ENCODE peak calls at places on chromosome 4, in eight cellular contexts. One of them, this sample, is unnamed.

GRCh38 chr4:94564252-94564651 is 112.5 kb downstream of the PDLIM5 start:
- DNase-seq in HFFc6: no peak
- DNase-seq in tibial artery: no peak
- DNase-seq in choroid plexus epithelial cell: no peak
- DNase-seq in bronchial epithelial cell: no peak
- DNase-seq in A549: no peak
- DNase-seq in breast epithelium: no peak
- DNase-seq in GM13977: no peak
- DNase-seq in this sample: no peak

GRCh38 chr4:70958681-70959080 is 34.8 kb upstream of the DCK start:
- DNase-seq in GM13977: no peak
- DNase-seq in bronchial epithelial cell: no peak
- DNase-seq in choroid plexus epithelial cell: peak
- DNase-seq in tibial artery: no peak
- DNase-seq in breast epithelium: no peak
- DNase-seq in HFFc6: peak
- DNase-seq in A549: no peak
- DNase-seq in this sample: no peak

GRCh38 chr4:169906104-169906503 is 120.1 kb downstream of the MFAP3L start:
- DNase-seq in HFFc6: no peak
- DNase-seq in breast epithelium: no peak
- DNase-seq in GM13977: no peak
- DNase-seq in A549: peak
- DNase-seq in choroid plexus epithelial cell: no peak
- DNase-seq in tibial artery: no peak
- DNase-seq in bronchial epithelial cell: no peak
- DNase-seq in this sample: no peak

GRCh38 chr4:36274158-36274557 is 7.3 kb upstream of the DTHD1 start:
- DNase-seq in HFFc6: no peak
- DNase-seq in tibial artery: no peak
- DNase-seq in GM13977: no peak
- DNase-seq in A549: no peak
- DNase-seq in breast epithelium: no peak
- DNase-seq in bronchial epithelial cell: peak
- DNase-seq in choroid plexus epithelial cell: peak
- DNase-seq in this sample: no peak

GRCh38 chr4:39118034-39118658 is 56.1 kb downstream of the KLHL5 start:
- DNase-seq in HFFc6: no peak
- DNase-seq in GM13977: no peak
- DNase-seq in tibial artery: no peak
- DNase-seq in breast epithelium: no peak
- DNase-seq in bronchial epithelial cell: no peak
- DNase-seq in A549: no peak
- DNase-seq in choroid plexus epithelial cell: no peak
- DNase-seq in this sample: no peak

GRCh38 chr4:73603307-73603710 is 16.9 kb downstream of the RASSF6 start:
- DNase-seq in choroid plexus epithelial cell: peak
- DNase-seq in tibial artery: no peak
- DNase-seq in HFFc6: no peak
- DNase-seq in A549: peak
- DNase-seq in breast epithelium: no peak
- DNase-seq in bronchial epithelial cell: peak
- DNase-seq in GM13977: peak
- DNase-seq in this sample: no peak

GRCh38 chr4:156803056-156803455 is 168.5 kb downstream of the PDGFC start:
- DNase-seq in bronchial epithelial cell: no peak
- DNase-seq in breast epithelium: no peak
- DNase-seq in choroid plexus epithelial cell: peak
- DNase-seq in tibial artery: no peak
- DNase-seq in A549: no peak
- DNase-seq in HFFc6: peak
- DNase-seq in GM13977: no peak
- DNase-seq in this sample: no peak

GRCh38 chr4:185956546-185956945 is 112.4 kb upstream of the TLR3 start:
- DNase-seq in GM13977: no peak
- DNase-seq in breast epithelium: no peak
- DNase-seq in tibial artery: no peak
- DNase-seq in choroid plexus epithelial cell: no peak
- DNase-seq in bronchial epithelial cell: no peak
- DNase-seq in HFFc6: no peak
- DNase-seq in A549: no peak
- DNase-seq in this sample: no peak

GRCh38 chr4:146520894-146521542 is 722 bp downstream of the SLC10A7 start:
- DNase-seq in A549: peak
- DNase-seq in HFFc6: peak
- DNase-seq in choroid plexus epithelial cell: peak
- DNase-seq in bronchial epithelial cell: peak
- DNase-seq in tibial artery: no peak
- DNase-seq in breast epithelium: no peak
- DNase-seq in GM13977: peak
- DNase-seq in this sample: no peak

GRCh38 chr4:127211377-127212268 is 421.1 kb upstream of the INTU start:
- DNase-seq in breast epithelium: no peak
- DNase-seq in tibial artery: no peak
- DNase-seq in A549: no peak
- DNase-seq in GM13977: no peak
- DNase-seq in HFFc6: no peak
- DNase-seq in choroid plexus epithelial cell: no peak
- DNase-seq in bronchial epithelial cell: no peak
- DNase-seq in this sample: no peak

GRCh38 chr4:184826315-184827266 is 823 bp upstream of the ACSL1 start:
- DNase-seq in GM13977: peak
- DNase-seq in choroid plexus epithelial cell: no peak
- DNase-seq in breast epithelium: no peak
- DNase-seq in bronchial epithelial cell: no peak
- DNase-seq in tibial artery: peak
- DNase-seq in HFFc6: no peak
- DNase-seq in A549: no peak
- DNase-seq in this sample: peak

GRCh38 chr4:85555210-85555609 is 80.3 kb downstream of the ARHGAP24 start:
- DNase-seq in A549: no peak
- DNase-seq in HFFc6: no peak
- DNase-seq in tibial artery: no peak
- DNase-seq in breast epithelium: no peak
- DNase-seq in GM13977: no peak
- DNase-seq in choroid plexus epithelial cell: peak
- DNase-seq in bronchial epithelial cell: peak
- DNase-seq in this sample: no peak

GRCh38 chr4:110510955-110511544 is 35.1 kb downstream of the ENPEP start:
- DNase-seq in GM13977: peak
- DNase-seq in A549: peak
- DNase-seq in choroid plexus epithelial cell: peak
- DNase-seq in breast epithelium: no peak
- DNase-seq in tibial artery: no peak
- DNase-seq in bronchial epithelial cell: peak
- DNase-seq in HFFc6: peak
- DNase-seq in this sample: no peak

GRCh38 chr4:14856076-14856926 is 146.0 kb upstream of the CPEB2 start:
- DNase-seq in choroid plexus epithelial cell: peak
- DNase-seq in bronchial epithelial cell: peak
- DNase-seq in tibial artery: peak
- DNase-seq in breast epithelium: peak
- DNase-seq in GM13977: peak
- DNase-seq in A549: peak
- DNase-seq in HFFc6: peak
- DNase-seq in this sample: peak

GRCh38 chr4:176499518-176499917 is 179.8 kb downstream of the SPCS3 start:
- DNase-seq in tibial artery: no peak
- DNase-seq in choroid plexus epithelial cell: peak
- DNase-seq in A549: peak
- DNase-seq in GM13977: no peak
- DNase-seq in HFFc6: peak
- DNase-seq in bronchial epithelial cell: no peak
- DNase-seq in breast epithelium: no peak
- DNase-seq in this sample: no peak

GRCh38 chr4:65665951-65666523 is 4.3 kb downstream of the EPHA5 start:
- DNase-seq in A549: no peak
- DNase-seq in GM13977: no peak
- DNase-seq in tibial artery: no peak
- DNase-seq in bronchial epithelial cell: peak
- DNase-seq in choroid plexus epithelial cell: no peak
- DNase-seq in breast epithelium: no peak
- DNase-seq in HFFc6: no peak
- DNase-seq in this sample: no peak

DNA sequence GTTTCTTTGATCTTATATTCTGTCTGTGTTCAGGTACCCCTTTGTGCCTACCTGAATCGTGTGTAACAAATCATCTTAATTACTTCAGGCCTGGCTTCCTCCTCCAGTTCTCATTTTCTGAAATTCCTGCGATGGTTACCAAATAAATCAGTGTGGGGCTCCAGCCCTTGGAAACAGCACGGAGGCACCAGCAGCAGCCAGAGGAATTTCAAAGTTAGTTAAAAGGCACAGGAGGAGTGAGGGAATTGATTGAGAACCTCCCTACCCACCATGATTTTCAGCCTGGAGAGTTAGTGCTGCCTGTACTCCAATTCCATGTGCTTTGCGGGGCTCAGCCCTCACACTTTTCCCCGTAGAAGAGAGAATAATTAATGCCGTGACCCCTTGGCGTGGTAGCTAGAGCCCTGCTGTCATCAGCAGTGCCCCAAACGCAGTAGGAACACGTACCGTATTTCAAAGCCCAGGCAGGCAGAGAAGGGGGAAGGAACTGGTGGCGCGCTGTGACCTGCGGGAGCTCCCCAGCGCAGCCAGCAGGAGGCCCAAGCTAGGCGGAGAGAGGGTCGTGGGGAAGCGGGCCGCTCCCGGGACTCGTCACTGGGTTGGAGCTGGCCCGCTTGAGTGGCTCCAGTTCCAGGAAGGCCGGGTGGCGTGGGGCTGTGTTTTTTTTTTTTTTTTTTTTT is 84.0 kb upstream of the IGFBP7 start:
- DNase-seq in HFFc6: no peak
- DNase-seq in GM13977: no peak
- DNase-seq in choroid plexus epithelial cell: no peak
- DNase-seq in A549: no peak
- DNase-seq in bronchial epithelial cell: no peak
- DNase-seq in breast epithelium: no peak
- DNase-seq in tibial artery: no peak
- DNase-seq in this sample: no peak
- TF ChIP-seq CTCF in HFFc6: no peak
- TF ChIP-seq CTCF in GM13977: no peak
- TF ChIP-seq CTCF in choroid plexus epithelial cell: peak
- TF ChIP-seq CTCF in A549: no peak
- TF ChIP-seq CTCF in bronchial epithelial cell: no peak
- TF ChIP-seq CTCF in breast epithelium: no peak
- TF ChIP-seq CTCF in tibial artery: no peak
- TF ChIP-seq CTCF in this sample: no peak

GRCh38 chr4:101370663-101371210 is 23.4 kb upstream of the PPP3CA start:
- DNase-seq in bronchial epithelial cell: no peak
- DNase-seq in tibial artery: no peak
- DNase-seq in A549: no peak
- DNase-seq in GM13977: no peak
- DNase-seq in breast epithelium: no peak
- DNase-seq in HFFc6: no peak
- DNase-seq in choroid plexus epithelial cell: no peak
- DNase-seq in this sample: no peak
- TF ChIP-seq CTCF in bronchial epithelial cell: no peak
- TF ChIP-seq CTCF in tibial artery: no peak
- TF ChIP-seq CTCF in A549: no peak
- TF ChIP-seq CTCF in GM13977: no peak
- TF ChIP-seq CTCF in breast epithelium: no peak
- TF ChIP-seq CTCF in HFFc6: peak
- TF ChIP-seq CTCF in choroid plexus epithelial cell: no peak
- TF ChIP-seq CTCF in this sample: no peak

GRCh38 chr4:89598602-89599001 is 238.4 kb downstream of the SNCA start:
- DNase-seq in breast epithelium: no peak
- DNase-seq in tibial artery: no peak
- DNase-seq in GM13977: no peak
- DNase-seq in bronchial epithelial cell: peak
- DNase-seq in HFFc6: peak
- DNase-seq in A549: peak
- DNase-seq in choroid plexus epithelial cell: peak
- DNase-seq in this sample: no peak
- TF ChIP-seq CTCF in breast epithelium: peak
- TF ChIP-seq CTCF in tibial artery: no peak
- TF ChIP-seq CTCF in GM13977: peak
- TF ChIP-seq CTCF in bronchial epithelial cell: peak
- TF ChIP-seq CTCF in HFFc6: peak
- TF ChIP-seq CTCF in A549: peak
- TF ChIP-seq CTCF in choroid plexus epithelial cell: peak
- TF ChIP-seq CTCF in this sample: no peak

GRCh38 chr4:16204505-16204904 is 21.8 kb downstream of the TAPT1 start:
- DNase-seq in A549: no peak
- DNase-seq in bronchial epithelial cell: no peak
- DNase-seq in breast epithelium: no peak
- DNase-seq in choroid plexus epithelial cell: no peak
- DNase-seq in GM13977: no peak
- DNase-seq in tibial artery: no peak
- DNase-seq in HFFc6: no peak
- DNase-seq in this sample: no peak

GRCh38 chr4:16206848-16207247 is 19.4 kb downstream of the TAPT1 start:
- DNase-seq in HFFc6: no peak
- DNase-seq in A549: no peak
- DNase-seq in breast epithelium: no peak
- DNase-seq in tibial artery: no peak
- DNase-seq in bronchial epithelial cell: no peak
- DNase-seq in choroid plexus epithelial cell: no peak
- DNase-seq in GM13977: no peak
- DNase-seq in this sample: no peak

GRCh38 chr4:16206301-16206700 is 20.0 kb downstream of the TAPT1 start:
- DNase-seq in tibial artery: no peak
- DNase-seq in choroid plexus epithelial cell: no peak
- DNase-seq in GM13977: no peak
- DNase-seq in HFFc6: no peak
- DNase-seq in A549: no peak
- DNase-seq in bronchial epithelial cell: no peak
- DNase-seq in breast epithelium: no peak
- DNase-seq in this sample: no peak

GRCh38 chr4:16207409-16207808 is 18.9 kb downstream of the TAPT1 start:
- DNase-seq in bronchial epithelial cell: no peak
- DNase-seq in A549: no peak
- DNase-seq in breast epithelium: no peak
- DNase-seq in HFFc6: no peak
- DNase-seq in GM13977: no peak
- DNase-seq in tibial artery: no peak
- DNase-seq in choroid plexus epithelial cell: no peak
- DNase-seq in this sample: no peak

DNA sequence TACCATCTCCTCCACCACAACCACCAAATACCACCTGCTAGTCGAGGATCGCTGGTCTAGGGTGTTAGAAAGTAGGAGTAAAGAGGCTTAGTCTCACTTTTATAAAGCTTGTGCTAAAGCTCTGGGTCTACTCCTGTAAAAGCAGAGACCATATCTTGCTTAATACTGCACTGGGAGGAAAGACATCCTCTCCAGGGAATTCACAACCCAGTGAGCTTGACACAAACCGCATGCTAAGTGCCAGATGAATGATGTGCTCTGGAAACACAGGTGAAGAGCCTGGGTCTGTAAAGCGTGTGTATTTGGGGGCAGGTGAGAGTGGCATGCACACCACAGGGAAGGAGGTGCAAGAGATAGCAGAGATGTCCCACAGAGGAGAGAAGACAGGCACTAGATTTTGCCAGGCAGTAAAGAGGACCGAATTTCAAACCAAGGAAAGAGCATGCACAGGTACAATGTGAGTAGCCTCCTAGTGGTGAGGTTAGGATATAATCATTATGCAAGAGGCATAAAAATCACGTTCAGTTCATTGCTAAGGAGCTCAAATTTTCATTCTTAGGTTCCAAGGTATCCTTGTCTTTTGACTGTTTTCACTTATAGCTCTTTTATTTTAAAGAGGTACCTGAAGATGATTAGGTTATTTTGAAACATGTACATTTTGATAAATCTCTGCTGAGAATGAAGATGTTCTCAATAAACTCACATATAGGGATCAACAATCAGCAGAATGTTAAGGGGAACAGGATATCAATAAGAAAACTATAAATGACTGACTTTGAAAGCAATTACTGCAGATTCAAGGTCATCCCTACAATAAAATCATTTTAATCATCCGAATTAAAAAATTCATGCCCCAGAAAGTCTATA is 20.7 kb downstream of the TAPT1 start:
- DNase-seq in GM13977: peak
- DNase-seq in bronchial epithelial cell: peak
- DNase-seq in choroid plexus epithelial cell: peak
- DNase-seq in breast epithelium: no peak
- DNase-seq in tibial artery: no peak
- DNase-seq in HFFc6: peak
- DNase-seq in A549: peak
- DNase-seq in this sample: no peak
- TF ChIP-seq CTCF in GM13977: peak
- TF ChIP-seq CTCF in bronchial epithelial cell: peak
- TF ChIP-seq CTCF in choroid plexus epithelial cell: peak
- TF ChIP-seq CTCF in breast epithelium: peak
- TF ChIP-seq CTCF in tibial artery: peak
- TF ChIP-seq CTCF in HFFc6: peak
- TF ChIP-seq CTCF in A549: peak
- TF ChIP-seq CTCF in this sample: no peak